ENCODE peak calls at places on chromosomes 13 and 19, in seven cellular contexts. A is RWPE1, F is esophagus squamous epithelium, P is IMR-90, E is brain microvascular endothelial cell, H is heart right ventricle, X is colonic mucosa. K is an unnamed sample.

GRCh38 chr13:30752201-30752797 is 17.0 kb downstream of the ALOX5AP start:
- DNase-seq in A (no peak), F (no peak), P (peak; percentile 50), E (peak; percentile 41), H (peak; percentile 39), X (no peak), K (peak; percentile 68)

GRCh38 chr19:16330368-16330801 is 5.8 kb downstream of the KLF2 start:
- DNase-seq in A (peak; percentile 96), F (peak; percentile 57), P (peak; percentile 90), E (peak; percentile 92), H (peak; percentile 66), X (peak; percentile 69), K (peak; percentile 69)

GRCh38 chr19:861756-862528 is 2.5 kb downstream of the CFD start:
- DNase-seq in A (peak; percentile 75), F (no peak), P (no peak), E (no peak), H (peak; percentile 60), X (peak; percentile 76), K (no peak)

GRCh38 chr19:49856574-49857021 is 5.6 kb downstream of the PTOV1 start:
- DNase-seq in A (no peak), F (no peak), P (no peak), E (no peak), H (no peak), X (no peak), K (no peak)

GRCh38 chr13:26502826-26503225 is 54.7 kb upstream of the WASF3 start:
- DNase-seq in A (no peak), F (no peak), P (peak; percentile 96), E (peak; percentile 96), H (no peak), X (no peak), K (peak; percentile 80)

GRCh38 chr19:33280351-33280921 is 21.9 kb downstream of the CEBPA start:
- DNase-seq in A (no peak), F (no peak), P (no peak), E (no peak), H (no peak), X (no peak), K (no peak)

GRCh38 chr13:113897161-113897560 is 33.3 kb upstream of the GAS6 start:
- DNase-seq in A (peak; percentile 88), F (no peak), P (peak; percentile 98), E (peak; percentile 86), H (no peak), X (no peak), K (peak; percentile 91)

GRCh38 chr13:113562085-113562749 is 22.3 kb upstream of the TFDP1 start:
- DNase-seq in A (peak; percentile 39), F (no peak), P (peak; percentile 76), E (peak; percentile 62), H (peak; percentile 63), X (peak; percentile 61), K (peak; percentile 85)

GRCh38 chr13:97068964-97069815 is 74.9 kb upstream of the OXGR1 start:
- DNase-seq in A (no peak), F (no peak), P (no peak), E (no peak), H (no peak), X (no peak), K (no peak)

GRCh38 chr13:112236539-112237197 is 139.5 kb upstream of the SPACA7 start:
- DNase-seq in A (no peak), F (no peak), P (no peak), E (no peak), H (no peak), X (no peak), K (no peak)

GRCh38 chr13:40984670-40985366 is 34.3 kb downstream of the ELF1 start:
- DNase-seq in A (no peak), F (no peak), P (no peak), E (no peak), H (no peak), X (no peak), K (peak; percentile 19)

GRCh38 chr13:40981949-40982348 is 37.2 kb downstream of the ELF1 start:
- DNase-seq in A (no peak), F (no peak), P (no peak), E (no peak), H (no peak), X (no peak), K (peak; percentile 23)

GRCh38 chr13:40983725-40984669 is 35.1 kb downstream of the ELF1 start:
- DNase-seq in A (no peak), F (no peak), P (no peak), E (no peak), H (no peak), X (no peak), K (no peak)

GRCh38 chr13:40982772-40983171 is 36.3 kb downstream of the ELF1 start:
- DNase-seq in A (no peak), F (no peak), P (peak; percentile 52), E (peak; percentile 74), H (no peak), X (peak; percentile 63), K (peak; percentile 61)

DNA sequence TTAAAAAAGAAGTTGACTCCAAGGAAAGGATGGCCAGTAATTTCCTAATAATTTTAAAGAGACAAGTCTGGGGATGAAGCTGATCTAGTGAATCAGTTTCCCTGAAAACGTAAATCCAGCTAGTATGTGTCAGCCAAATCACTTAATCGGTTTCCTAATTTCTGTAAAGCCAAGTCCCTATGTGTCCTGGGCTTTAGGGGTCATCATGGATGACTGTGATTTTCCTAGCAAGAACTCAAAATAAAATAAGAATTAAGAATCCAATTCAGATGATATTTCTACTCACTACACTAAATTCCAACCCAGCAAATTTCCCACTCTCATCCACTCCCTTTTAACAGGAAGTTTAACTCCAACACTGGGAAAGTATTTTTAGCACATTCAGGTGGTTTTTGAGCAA is 35.8 kb downstream of the ELF1 start:
- DNase-seq in A (no peak), F (no peak), P (no peak), E (no peak), H (no peak), X (no peak), K (no peak)
- H3K27ac ChIP-seq in A (no peak overlapping the region), F (peak overlapping the region; percentile 69), P (no peak overlapping the region), E (peak overlapping the region; percentile 58), H (peak overlapping the region; percentile 15), X (peak overlapping the region; percentile 70), K (peak overlapping the region; percentile 61)

GRCh38 chr13:100535401-100536135 is 53.0 kb downstream of the GGACT start:
- DNase-seq in A (no peak), F (no peak), P (no peak), E (no peak), H (no peak), X (no peak), K (no peak)

GRCh38 chr13:100534911-100535310 is 53.7 kb downstream of the GGACT start:
- DNase-seq in A (no peak), F (no peak), P (no peak), E (no peak), H (no peak), X (no peak), K (no peak)

GRCh38 chr13:100533588-100534041 is 55.0 kb downstream of the GGACT start:
- DNase-seq in A (no peak), F (no peak), P (no peak), E (no peak), H (no peak), X (peak; percentile 27), K (no peak)

GRCh38 chr13:100532836-100533435 is 55.7 kb downstream of the GGACT start:
- DNase-seq in A (no peak), F (no peak), P (no peak), E (no peak), H (no peak), X (no peak), K (no peak)

GRCh38 chr13:100534147-100534818 is 54.3 kb downstream of the GGACT start:
- DNase-seq in A (no peak), F (no peak), P (no peak), E (no peak), H (no peak), X (no peak), K (no peak)
- H3K27ac ChIP-seq in A (no peak overlapping the region), F (no peak overlapping the region), P (no peak overlapping the region), E (no peak overlapping the region), H (no peak overlapping the region), X (no peak overlapping the region), K (no peak overlapping the region)

GRCh38 chr19:35755550-35756371 is 1.1 kb downstream of the HSPB6 start:
- DNase-seq in A (no peak), F (no peak), P (peak; percentile 55), E (peak; percentile 26), H (peak; percentile 93), X (peak; percentile 73), K (peak; percentile 92)
- H3K27ac ChIP-seq in A (peak overlapping the region; percentile 98), F (peak overlapping the region; percentile 93), P (peak overlapping the region; percentile 97), E (peak overlapping the region; percentile 88), H (peak overlapping the region; percentile 97), X (peak overlapping the region; percentile 72), K (peak overlapping the region; percentile 86)

DNA sequence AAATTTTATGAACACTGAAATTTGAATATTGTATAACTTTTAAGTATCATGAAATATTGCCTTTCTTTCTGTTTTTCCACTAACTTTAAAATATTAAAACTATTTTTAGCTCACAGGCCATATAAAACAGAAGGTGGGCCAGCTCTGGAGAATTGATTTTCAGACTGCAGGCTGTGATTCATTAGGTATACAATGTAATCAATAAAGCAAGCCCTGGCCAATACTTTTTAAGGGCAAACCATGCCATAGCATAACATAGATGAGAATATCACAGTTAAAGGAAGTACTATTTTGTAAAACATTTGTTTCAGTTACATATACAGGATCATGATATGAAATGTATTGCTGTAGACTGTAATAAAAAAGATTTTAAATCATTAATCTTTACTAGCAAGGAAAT is 197.6 kb downstream of the MAB21L1 start:
- DNase-seq in A (no peak), F (no peak), P (no peak), E (no peak), H (no peak), X (no peak), K (no peak)
- H3K27ac ChIP-seq in A (no peak overlapping the region), F (no peak overlapping the region), P (no peak overlapping the region), E (no peak overlapping the region), H (no peak overlapping the region), X (no peak overlapping the region), K (no peak overlapping the region)

DNA sequence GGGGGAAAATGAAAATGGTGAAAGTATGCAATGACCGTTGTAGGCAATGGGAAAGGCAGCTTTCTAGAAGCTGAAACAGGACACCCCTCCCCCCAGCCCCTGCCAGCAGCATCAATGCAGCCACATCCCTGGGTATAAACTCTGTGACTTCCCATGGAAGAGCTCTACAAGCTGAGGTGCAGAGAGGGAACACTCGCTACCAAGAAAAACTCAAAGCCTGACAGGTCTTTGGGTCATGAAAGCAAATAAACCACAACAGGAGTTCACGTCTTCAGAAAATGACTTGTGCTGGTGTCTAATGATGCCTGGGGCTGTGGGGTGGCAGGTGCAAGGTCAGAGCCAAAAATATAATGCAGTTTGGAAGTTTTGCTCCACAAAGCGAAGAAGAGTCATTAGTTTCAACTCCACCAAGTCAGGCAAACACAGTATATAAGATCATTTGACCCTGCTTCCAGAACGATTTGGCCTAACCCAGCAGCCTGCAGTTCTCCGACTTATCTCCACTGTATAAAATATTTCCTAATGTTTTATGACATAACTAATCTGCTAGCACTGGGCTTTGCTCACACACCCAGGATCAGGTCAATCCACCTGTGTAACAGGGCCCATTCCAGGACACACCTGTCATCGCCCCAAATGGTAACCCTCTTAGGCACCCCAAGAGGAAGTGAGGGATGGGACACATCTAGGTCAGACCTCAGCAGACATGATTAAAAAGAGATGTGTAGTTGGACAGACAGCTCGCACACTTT is 102.1 kb downstream of the IRS2 start:
- DNase-seq in A (no peak), F (no peak), P (no peak), E (no peak), H (no peak), X (peak; percentile 56), K (no peak)
- H3K27ac ChIP-seq in A (peak overlapping the region; percentile 66), F (no peak overlapping the region), P (no peak overlapping the region), E (no peak overlapping the region), H (no peak overlapping the region), X (peak overlapping the region; percentile 90), K (no peak overlapping the region)

GRCh38 chr19:8208710-8209110 is 460 bp upstream of the CERS4 start:
- DNase-seq in A (no peak), F (no peak), P (no peak), E (no peak), H (peak; percentile 86), X (peak; percentile 66), K (no peak)
- H3K27ac ChIP-seq in A (peak overlapping the region; percentile 73), F (peak overlapping the region; percentile 89), P (no peak overlapping the region), E (no peak overlapping the region), H (no peak overlapping the region), X (no peak overlapping the region), K (no peak overlapping the region)

K was measured in cardiac muscle cell.